ENCODE peak calls at places on chromosomes 2 and 18, in nine cellular contexts. One of them, this sample, is unnamed.

GRCh38 chr2:201057089-201057499 is 14.4 kb downstream of the HYCC2 start:
- DNase-seq in AG10803: peak
- DNase-seq in 8988T: no peak
- DNase-seq in A172: no peak
- DNase-seq in frontal cortex: no peak
- DNase-seq in type B pancreatic cell: no peak
- DNase-seq in activated CD4-positive, alpha-beta T cell treated with anti-CD3 and anti-CD28 coated beads for 1 hour: no peak
- DNase-seq in T follicular helper cell: no peak
- DNase-seq in spleen: no peak
- DNase-seq in this sample: no peak

GRCh38 chr2:85221291-85221690 is 88.1 kb downstream of the TCF7L1 start:
- DNase-seq in type B pancreatic cell: no peak
- DNase-seq in A172: no peak
- DNase-seq in frontal cortex: no peak
- DNase-seq in activated CD4-positive, alpha-beta T cell treated with anti-CD3 and anti-CD28 coated beads for 1 hour: no peak
- DNase-seq in spleen: no peak
- DNase-seq in 8988T: no peak
- DNase-seq in T follicular helper cell: no peak
- DNase-seq in AG10803: peak
- DNase-seq in this sample: no peak

GRCh38 chr18:52716926-52717325 is 376.9 kb downstream of the DCC start:
- DNase-seq in type B pancreatic cell: no peak
- DNase-seq in AG10803: peak
- DNase-seq in frontal cortex: no peak
- DNase-seq in activated CD4-positive, alpha-beta T cell treated with anti-CD3 and anti-CD28 coated beads for 1 hour: no peak
- DNase-seq in spleen: no peak
- DNase-seq in A172: peak
- DNase-seq in T follicular helper cell: no peak
- DNase-seq in 8988T: no peak
- DNase-seq in this sample: no peak

GRCh38 chr2:105611328-105611627 is 133.4 kb upstream of the NCK2 start:
- DNase-seq in spleen: no peak
- DNase-seq in AG10803: no peak
- DNase-seq in frontal cortex: no peak
- DNase-seq in activated CD4-positive, alpha-beta T cell treated with anti-CD3 and anti-CD28 coated beads for 1 hour: no peak
- DNase-seq in T follicular helper cell: no peak
- DNase-seq in 8988T: no peak
- DNase-seq in A172: no peak
- DNase-seq in type B pancreatic cell: no peak
- DNase-seq in this sample: no peak

GRCh38 chr2:106070181-106070580 is 123.9 kb downstream of the UXS1 start:
- DNase-seq in activated CD4-positive, alpha-beta T cell treated with anti-CD3 and anti-CD28 coated beads for 1 hour: no peak
- DNase-seq in T follicular helper cell: no peak
- DNase-seq in type B pancreatic cell: no peak
- DNase-seq in 8988T: no peak
- DNase-seq in AG10803: no peak
- DNase-seq in A172: no peak
- DNase-seq in spleen: no peak
- DNase-seq in frontal cortex: no peak
- DNase-seq in this sample: no peak

GRCh38 chr2:231708773-231709635 is 679 bp downstream of the PTMA start:
- DNase-seq in activated CD4-positive, alpha-beta T cell treated with anti-CD3 and anti-CD28 coated beads for 1 hour: peak
- DNase-seq in AG10803: peak
- DNase-seq in 8988T: no peak
- DNase-seq in type B pancreatic cell: no peak
- DNase-seq in T follicular helper cell: peak
- DNase-seq in spleen: peak
- DNase-seq in A172: no peak
- DNase-seq in frontal cortex: peak
- DNase-seq in this sample: no peak

GRCh38 chr2:207632575-207633492 is 7.6 kb upstream of the METTL21A start:
- DNase-seq in frontal cortex: no peak
- DNase-seq in type B pancreatic cell: no peak
- DNase-seq in spleen: no peak
- DNase-seq in activated CD4-positive, alpha-beta T cell treated with anti-CD3 and anti-CD28 coated beads for 1 hour: no peak
- DNase-seq in AG10803: peak
- DNase-seq in T follicular helper cell: no peak
- DNase-seq in A172: peak
- DNase-seq in 8988T: no peak
- DNase-seq in this sample: no peak

GRCh38 chr2:17830053-17831034 is 14.1 kb downstream of the MSGN1 start:
- DNase-seq in activated CD4-positive, alpha-beta T cell treated with anti-CD3 and anti-CD28 coated beads for 1 hour: no peak
- DNase-seq in T follicular helper cell: no peak
- DNase-seq in 8988T: peak
- DNase-seq in AG10803: peak
- DNase-seq in spleen: peak
- DNase-seq in type B pancreatic cell: peak
- DNase-seq in A172: no peak
- DNase-seq in frontal cortex: peak
- DNase-seq in this sample: peak

GRCh38 chr2:228774548-228774947 is 496.5 kb downstream of the PID1 start:
- DNase-seq in AG10803: no peak
- DNase-seq in activated CD4-positive, alpha-beta T cell treated with anti-CD3 and anti-CD28 coated beads for 1 hour: no peak
- DNase-seq in type B pancreatic cell: no peak
- DNase-seq in 8988T: no peak
- DNase-seq in A172: no peak
- DNase-seq in frontal cortex: no peak
- DNase-seq in spleen: no peak
- DNase-seq in T follicular helper cell: no peak
- DNase-seq in this sample: no peak

GRCh38 chr18:58180738-58181353 is 136.8 kb downstream of the NEDD4L start:
- DNase-seq in frontal cortex: no peak
- DNase-seq in T follicular helper cell: peak
- DNase-seq in type B pancreatic cell: no peak
- DNase-seq in A172: peak
- DNase-seq in activated CD4-positive, alpha-beta T cell treated with anti-CD3 and anti-CD28 coated beads for 1 hour: peak
- DNase-seq in 8988T: no peak
- DNase-seq in spleen: no peak
- DNase-seq in AG10803: peak
- DNase-seq in this sample: no peak

GRCh38 chr18:6120820-6121279 is 225.5 kb upstream of the TMEM200C start:
- DNase-seq in T follicular helper cell: no peak
- DNase-seq in frontal cortex: no peak
- DNase-seq in AG10803: no peak
- DNase-seq in spleen: no peak
- DNase-seq in type B pancreatic cell: no peak
- DNase-seq in 8988T: no peak
- DNase-seq in A172: no peak
- DNase-seq in activated CD4-positive, alpha-beta T cell treated with anti-CD3 and anti-CD28 coated beads for 1 hour: no peak
- DNase-seq in this sample: no peak

GRCh38 chr18:25810736-25811135 is 279.7 kb downstream of the SS18 start:
- DNase-seq in type B pancreatic cell: no peak
- DNase-seq in spleen: no peak
- DNase-seq in T follicular helper cell: no peak
- DNase-seq in A172: no peak
- DNase-seq in AG10803: no peak
- DNase-seq in 8988T: no peak
- DNase-seq in activated CD4-positive, alpha-beta T cell treated with anti-CD3 and anti-CD28 coated beads for 1 hour: no peak
- DNase-seq in frontal cortex: no peak
- DNase-seq in this sample: no peak

GRCh38 chr2:164066095-164066494 is 330.3 kb upstream of the FIGN start:
- DNase-seq in type B pancreatic cell: no peak
- DNase-seq in AG10803: no peak
- DNase-seq in 8988T: no peak
- DNase-seq in A172: no peak
- DNase-seq in frontal cortex: no peak
- DNase-seq in spleen: no peak
- DNase-seq in T follicular helper cell: no peak
- DNase-seq in activated CD4-positive, alpha-beta T cell treated with anti-CD3 and anti-CD28 coated beads for 1 hour: no peak
- DNase-seq in this sample: no peak

GRCh38 chr18:12441475-12442035 is 33.8 kb downstream of the PRELID3A start:
- DNase-seq in frontal cortex: no peak
- DNase-seq in T follicular helper cell: no peak
- DNase-seq in A172: no peak
- DNase-seq in spleen: no peak
- DNase-seq in AG10803: no peak
- DNase-seq in activated CD4-positive, alpha-beta T cell treated with anti-CD3 and anti-CD28 coated beads for 1 hour: no peak
- DNase-seq in 8988T: no peak
- DNase-seq in type B pancreatic cell: no peak
- DNase-seq in this sample: no peak

GRCh38 chr2:196166876-196167275 is 4.5 kb downstream of the STK17B start:
- DNase-seq in spleen: no peak
- DNase-seq in A172: peak
- DNase-seq in frontal cortex: no peak
- DNase-seq in activated CD4-positive, alpha-beta T cell treated with anti-CD3 and anti-CD28 coated beads for 1 hour: no peak
- DNase-seq in type B pancreatic cell: no peak
- DNase-seq in T follicular helper cell: no peak
- DNase-seq in AG10803: peak
- DNase-seq in 8988T: no peak
- DNase-seq in this sample: no peak

This sample was measured in iPS DF 19.7.